ENCODE peak calls at places on chromosomes 6 and 20, in ten cellular contexts. R is stimulated activated CD4-positive, alpha-beta T cell treated with anti-CD3 and anti-CD28 coated beads, Interleukin-4, amount 100 ng/mL, for 4 hours; Z is activated T-cell treated with anti-CD3 and anti-CD28 coated beads, Interleukin-2, amount 50 U/mL, for 72 hours; I is right cardiac atrium; Q is H9; M is cardiac fibroblast; L is AG04449; P is NCI-H2081; J is bronchial epithelial cell; G is neural progenitor cell. A is an unnamed sample.
A peak's percentile ranks its signal among the peaks of the same experiment; 100 is the strongest.

GRCh38 chr6:69026243-69026642 is 391.2 kb downstream of the ADGRB3 start:
- DNase-seq in R (no peak), Z (no peak), I (no peak), Q (no peak), M (peak; percentile 85), L (no peak), P (no peak), J (peak; percentile 46), G (no peak), A (no peak)

GRCh38 chr6:2162089-2162465 is 83.3 kb downstream of the GMDS start:
- DNase-seq in R (no peak), Z (no peak), I (no peak), Q (no peak), M (peak; percentile 25), L (no peak), P (no peak), J (peak; percentile 56), G (no peak), A (no peak)

GRCh38 chr6:115842338-115842737 is 218.4 kb downstream of the FRK start:
- DNase-seq in R (no peak), Z (no peak), I (no peak), Q (no peak), M (no peak), L (no peak), P (no peak), J (no peak), G (no peak), A (no peak)

GRCh38 chr6:38524436-38525145 is 115.1 kb downstream of the BTBD9 start:
- DNase-seq in R (no peak), Z (no peak), I (no peak), Q (no peak), M (peak; percentile 33), L (no peak), P (no peak), J (peak; percentile 31), G (no peak), A (no peak)

GRCh38 chr20:2986466-2986865 is 57.0 kb upstream of the GNRH2 start:
- DNase-seq in R (peak; percentile 17), Z (peak; percentile 86), I (no peak), Q (no peak), M (peak; percentile 85), L (no peak), P (no peak), J (peak; percentile 86), G (no peak), A (no peak)

GRCh38 chr20:38706482-38706881 is 17.8 kb upstream of the SLC32A1 start:
- DNase-seq in R (no peak), Z (no peak), I (no peak), Q (peak; percentile 51), M (no peak), L (no peak), P (peak; percentile 11), J (no peak), G (peak; percentile 82), A (no peak)

GRCh38 chr6:137056121-137056880 is 11.5 kb upstream of the IL20RA start:
- DNase-seq in R (no peak), Z (no peak), I (no peak), Q (no peak), M (no peak), L (no peak), P (no peak), J (peak; percentile 76), G (no peak), A (no peak)

GRCh38 chr6:10424005-10424404 is 9.1 kb upstream of the TFAP2A start:
- DNase-seq in R (no peak), Z (no peak), I (no peak), Q (no peak), M (no peak), L (no peak), P (no peak), J (no peak), G (no peak), A (no peak)

GRCh38 chr6:108945686-108946158 is 97.5 kb downstream of the ARMC2 start:
- DNase-seq in R (no peak), Z (no peak), I (peak; percentile 96), Q (peak; percentile 54), M (peak; percentile 51), L (no peak), P (no peak), J (no peak), G (no peak), A (no peak)

GRCh38 chr6:129345890-129346289 is 364.1 kb downstream of the ARHGAP18 start:
- DNase-seq in R (no peak), Z (no peak), I (no peak), Q (no peak), M (peak; percentile 86), L (peak; percentile 56), P (no peak), J (peak; percentile 90), G (no peak), A (no peak)

GRCh38 chr6:163427498-163428254 is 13.2 kb downstream of the QKI start:
- DNase-seq in R (no peak), Z (no peak), I (no peak), Q (no peak), M (peak; percentile 93), L (peak; percentile 62), P (no peak), J (peak; percentile 73), G (peak; percentile 57), A (no peak)

GRCh38 chr6:54981647-54982046 is 135.1 kb downstream of the FAM83B start:
- DNase-seq in R (no peak), Z (no peak), I (no peak), Q (no peak), M (peak; percentile 6), L (peak; percentile 33), P (no peak), J (no peak), G (no peak), A (no peak)

GRCh38 chr6:43461936-43462335 is 6.6 kb upstream of the DLK2 start:
- DNase-seq in R (no peak), Z (no peak), I (no peak), Q (no peak), M (no peak), L (no peak), P (no peak), J (no peak), G (no peak), A (no peak)

GRCh38 chr20:41395669-41396664 is 29.3 kb upstream of the EMILIN3 start:
- DNase-seq in R (no peak), Z (no peak), I (peak; percentile 81), Q (peak; percentile 55), M (no peak), L (no peak), P (no peak), J (no peak), G (peak; percentile 71), A (no peak)